ENCODE peak calls at places on chromosome 2, in eight cellular contexts. D is CD4-positive, alpha-beta T cell; M is uterus; Z is cardiac muscle cell; U is sigmoid colon; S is GM12865; V is GM20000; W is HFFc6. H is an unnamed sample.

GRCh38 chr2:182980115-182980514 is 58.1 kb downstream of the NCKAP1 start:
- DNase-seq in M (no peak), Z (peak; percentile 52), U (no peak), S (peak; percentile 41), V (peak; percentile 32), W (peak; percentile 46), D (no peak), H (no peak)

GRCh38 chr2:200679157-200679934 is 93.5 kb downstream of the AOX1 start:
- DNase-seq in V (no peak), W (no peak), M (no peak), Z (no peak), S (no peak), U (no peak), D (no peak), H (no peak)

GRCh38 chr2:218896501-218897393 is 16.1 kb downstream of the WNT10A start:
- DNase-seq in M (no peak), D (peak; percentile 73), V (peak; percentile 93), Z (no peak), U (no peak), W (no peak), S (peak; percentile 95), H (no peak)

GRCh38 chr2:172698041-172698863 is 37.4 kb upstream of the RAPGEF4 start:
- DNase-seq in V (peak; percentile 69), D (no peak), S (peak; percentile 36), U (no peak), W (peak; percentile 92), M (no peak), Z (no peak), H (no peak)

GRCh38 chr2:189425676-189426075 is 15.6 kb upstream of the WDR75 start:
- DNase-seq in D (no peak), M (no peak), U (no peak), S (no peak), Z (no peak), W (no peak), V (no peak), H (no peak)

GRCh38 chr2:159713691-159714585 is 1.6 kb downstream of the MARCHF7 start:
- DNase-seq in V (no peak), W (peak; percentile 70), Z (peak; percentile 15), U (no peak), S (no peak), D (no peak), M (no peak), H (no peak)

GRCh38 chr2:181465686-181466375 is 8.6 kb downstream of the ITGA4 start:
- DNase-seq in V (no peak), S (no peak), U (no peak), Z (no peak), M (no peak), D (no peak), W (no peak), H (no peak)

GRCh38 chr2:150484006-150484405 is 3.5 kb downstream of the RND3 start:
- DNase-seq in Z (no peak), U (no peak), M (no peak), W (no peak), D (no peak), V (no peak), S (no peak), H (no peak)

GRCh38 chr2:8514748-8515389 is 167.0 kb upstream of the ID2 start:
- DNase-seq in D (no peak), V (peak; percentile 72), W (no peak), M (no peak), S (peak; percentile 95), Z (no peak), U (no peak), H (no peak)

GRCh38 chr2:138779451-138780440 is at the start of gene NXPH2:
- DNase-seq in D (no peak), S (no peak), W (no peak), U (no peak), Z (peak; percentile 61), V (no peak), M (no peak), H (no peak)

GRCh38 chr2:237280235-237280634 is 133.7 kb downstream of the COL6A3 start:
- DNase-seq in D (no peak), U (no peak), S (no peak), V (no peak), M (no peak), Z (no peak), W (peak; percentile 94), H (no peak)

GRCh38 chr2:20671036-20671735 is 4.2 kb downstream of the GDF7 start:
- DNase-seq in U (no peak), Z (no peak), D (no peak), M (no peak), S (no peak), W (no peak), V (no peak), H (no peak)

GRCh38 chr2:171723724-171724683 is 36.7 kb downstream of the DYNC1I2 start:
- DNase-seq in S (no peak), W (no peak), M (no peak), U (no peak), Z (peak; percentile 2), D (no peak), V (no peak), H (no peak)

GRCh38 chr2:132980304-132980703 is 310.3 kb upstream of the LYPD1 start:
- DNase-seq in U (no peak), M (no peak), D (no peak), W (no peak), S (no peak), V (no peak), Z (no peak), H (no peak)

GRCh38 chr2:78676921-78677696 is 348.4 kb upstream of the REG3G start:
- DNase-seq in S (no peak), U (no peak), Z (no peak), W (no peak), M (no peak), D (no peak), V (no peak), H (no peak)

GRCh38 chr2:120735750-120736170 is at the start of gene GLI2:
- DNase-seq in S (peak; percentile 41), V (peak; percentile 72), Z (peak; percentile 93), U (peak; percentile 89), D (no peak), W (peak; percentile 87), M (peak; percentile 79), H (no peak)

GRCh38 chr2:236637691-236638569 is 68.3 kb downstream of the ACKR3 start:
- DNase-seq in U (peak; percentile 50), Z (no peak), S (no peak), V (no peak), W (no peak), D (no peak), M (peak; percentile 15), H (no peak)

GRCh38 chr2:40033781-40034180 is 254.7 kb upstream of the THUMPD2 start:
- DNase-seq in Z (no peak), M (no peak), V (no peak), S (no peak), D (no peak), W (no peak), U (no peak), H (no peak)

DNA sequence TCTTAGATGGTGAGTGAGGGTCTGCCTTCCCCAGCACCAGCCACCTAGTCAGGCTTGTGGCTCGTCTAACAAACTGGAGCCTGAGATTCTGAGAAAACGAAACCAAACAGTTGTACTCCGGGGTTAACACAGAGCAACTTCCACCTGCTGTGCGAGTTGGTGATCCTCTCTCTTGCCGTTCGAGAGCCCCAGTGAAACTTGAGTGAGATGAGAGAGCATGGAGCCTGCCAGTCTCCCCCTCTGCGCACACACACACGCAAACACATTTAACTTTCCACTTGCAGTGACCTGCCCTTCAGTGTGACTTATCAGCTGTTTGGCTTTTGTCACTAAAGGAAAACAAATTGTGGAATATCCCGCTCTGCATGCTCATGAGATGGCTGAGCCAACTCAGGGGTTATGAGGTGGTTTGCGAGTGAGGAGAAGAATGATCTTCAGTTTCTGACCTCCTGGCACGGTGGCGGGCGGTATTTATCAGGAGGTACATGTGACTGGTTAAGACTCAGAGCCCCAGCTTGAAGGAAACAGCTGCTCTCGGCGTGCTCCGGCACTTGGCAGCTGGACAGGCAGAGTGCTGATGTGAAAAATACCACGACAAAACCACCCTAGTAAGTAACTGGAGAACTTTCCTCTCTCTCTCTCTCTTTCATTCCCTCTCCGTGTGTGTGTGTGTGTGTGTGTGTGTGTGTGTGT is at the start of gene RASGRP3:
- DNase-seq in Z (peak; percentile 86), W (peak; percentile 93), V (peak; percentile 55), S (peak; percentile 96), D (peak; percentile 40), M (peak; percentile 71), U (peak; percentile 87), H (peak; percentile 58)
- TF ChIP-seq CTCF in Z (no peak), W (no peak), V (no peak), S (no peak), D (no peak), M (no peak), U (no peak), H (no peak)

DNA sequence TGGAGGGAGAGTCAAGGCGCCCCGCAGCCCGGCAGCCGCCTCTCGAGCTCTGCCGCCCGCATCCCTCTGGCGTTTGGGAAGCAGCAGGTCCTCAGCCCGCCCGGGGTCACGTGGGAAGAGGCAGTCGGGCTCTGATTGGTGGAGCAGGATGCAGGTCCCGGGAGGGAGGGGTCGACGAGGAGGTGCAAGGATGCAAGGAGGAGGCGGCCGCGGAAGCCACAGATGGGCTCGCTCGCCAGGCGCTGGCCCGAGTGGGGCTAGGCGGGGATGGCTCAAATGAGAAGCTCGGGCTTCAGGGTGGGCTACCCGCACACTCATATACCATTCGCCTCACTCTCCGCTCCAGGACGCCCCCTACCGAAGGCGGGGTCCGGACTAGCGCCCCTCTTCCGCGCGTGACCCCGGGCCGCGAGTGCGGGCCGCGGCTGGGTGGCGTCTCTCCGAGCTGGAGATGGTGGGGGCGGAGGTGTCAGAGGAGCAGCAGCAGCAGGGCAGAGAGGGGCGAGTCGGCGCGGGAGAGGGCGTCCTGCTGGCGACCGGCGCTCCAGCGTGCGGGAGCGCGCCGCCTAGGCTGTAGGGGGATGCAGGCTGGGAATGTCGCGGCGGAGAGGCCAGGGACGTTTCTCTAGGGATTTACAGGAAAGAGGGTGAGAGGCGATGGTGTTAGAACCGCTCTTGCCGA is at the start of gene TMEFF2:
- DNase-seq in W (peak; percentile 53), U (peak; percentile 74), M (peak; percentile 26), S (peak; percentile 44), V (peak; percentile 56), D (no peak), Z (peak; percentile 72), H (no peak)
- TF ChIP-seq CTCF in W (peak; percentile 50), U (no peak), M (no peak), S (no peak), V (no peak), D (no peak), Z (peak; percentile 20), H (no peak)

DNA sequence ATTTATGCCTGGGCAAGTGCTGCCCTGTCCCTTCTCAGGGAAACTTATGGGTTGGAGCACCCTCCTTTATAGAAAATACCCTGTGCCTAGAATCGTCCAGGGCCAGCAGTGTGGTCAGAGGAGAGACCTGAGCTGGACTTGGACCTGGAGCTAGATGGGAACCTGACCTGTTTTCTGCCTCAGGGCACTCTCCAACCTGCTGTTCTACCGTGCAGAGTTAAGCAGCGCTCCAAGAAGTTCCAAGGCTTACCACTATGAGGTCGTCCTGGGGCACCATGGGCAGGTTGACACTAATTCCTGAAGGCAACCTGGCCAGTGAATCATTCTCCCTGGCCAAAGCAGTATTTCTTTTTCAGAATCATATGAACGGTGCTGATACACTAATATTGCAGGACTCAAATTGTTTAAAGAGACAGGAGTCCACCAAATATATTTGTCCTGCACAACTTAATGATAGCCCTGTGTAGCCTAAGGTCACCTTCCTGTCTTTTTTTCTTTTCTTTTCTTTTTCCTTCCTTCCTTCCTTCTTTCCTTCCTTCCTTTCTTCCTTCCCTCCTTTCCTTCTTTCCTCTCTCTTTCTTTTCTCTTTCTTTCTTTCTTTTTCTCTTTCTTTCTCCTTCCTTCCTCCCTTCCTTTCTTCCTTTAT is 455.4 kb upstream of the HNMT start:
- DNase-seq in M (no peak), V (no peak), D (no peak), U (no peak), Z (no peak), S (no peak), W (no peak), H (no peak)
- TF ChIP-seq CTCF in M (no peak), V (no peak), D (no peak), U (no peak), Z (no peak), S (no peak), W (no peak), H (no peak)

GRCh38 chr2:176561706-176562105 is 292.5 kb downstream of the MTX2 start:
- DNase-seq in W (no peak), D (no peak), S (no peak), Z (no peak), U (no peak), M (no peak), V (no peak), H (no peak)
- TF ChIP-seq CTCF in W (peak; percentile 18), D (no peak), S (no peak), Z (no peak), U (no peak), M (no peak), V (no peak), H (no peak)

H was measured in omental fat pad.